ENCODE peak calls at places on chromosomes 12 and 14, in four cellular contexts. D is GM04503, L is C1 segment of cervical spinal cord, T is astrocyte of the spinal cord. X is an unnamed sample.

GRCh38 chr12:76636141-76636692 is 76.6 kb upstream of the OSBPL8 start:
- DNase-seq in D (no peak), L (no peak), T (peak), X (no peak)

GRCh38 chr12:5498081-5498480 is 66.2 kb downstream of the NTF3 start:
- DNase-seq in L (no peak), D (no peak), T (no peak), X (no peak)

GRCh38 chr12:29889737-29890136 is 106.0 kb upstream of the TMTC1 start:
- DNase-seq in L (no peak), T (peak), D (no peak), X (no peak)

GRCh38 chr12:67758119-67758873 is 109.8 kb downstream of the DYRK2 start:
- DNase-seq in L (no peak), T (no peak), D (no peak), X (no peak)

GRCh38 chr14:100292776-100293461 is 13.3 kb downstream of the SLC25A29 start:
- DNase-seq in D (no peak), L (no peak), T (no peak), X (no peak)

GRCh38 chr12:56267443-56268071 is 815 bp downstream of the COQ10A start:
- DNase-seq in L (no peak), D (no peak), T (no peak), X (no peak)

GRCh38 chr12:122097641-122098364 is 19.2 kb downstream of the MLXIP start:
- DNase-seq in D (no peak), T (no peak), L (no peak), X (no peak)

GRCh38 chr14:58243790-58244555 is 670 bp upstream of the PSMA3 start:
- DNase-seq in T (peak), L (no peak), D (no peak), X (no peak)

GRCh38 chr12:67370979-67371378 is 101.8 kb downstream of the CAND1 start:
- DNase-seq in L (no peak), D (no peak), T (no peak), X (no peak)

GRCh38 chr12:105110851-105111250 is 3.3 kb downstream of the WASHC4 start:
- DNase-seq in L (no peak), D (no peak), T (no peak), X (no peak)

GRCh38 chr12:109932878-109933503 is 32.9 kb downstream of the TCHP start:
- DNase-seq in L (no peak), D (no peak), T (no peak), X (no peak)

X was measured in CD14-positive monocyte.